ENCODE peak calls at places on chromosomes 4 and X, in five cellular contexts. One of them, this sample, is unnamed.

GRCh38 chrX:10833299-10834169 is 213.1 kb upstream of the MID1 start:
- DNase-seq in GM20000: no peak
- DNase-seq in fibroblast of lung: no peak
- DNase-seq in iris pigment epithelial cell: peak; percentile 53
- DNase-seq in OCI-M1: no peak
- DNase-seq in this sample: peak; percentile 58

GRCh38 chrX:71315917-71316316 is 14.4 kb downstream of the ITGB1BP2 start:
- DNase-seq in GM20000: no peak
- DNase-seq in fibroblast of lung: peak; percentile 62
- DNase-seq in iris pigment epithelial cell: peak; percentile 87
- DNase-seq in OCI-M1: no peak
- DNase-seq in this sample: no peak

GRCh38 chrX:152817082-152817744 is 13.3 kb downstream of the CETN2 start:
- DNase-seq in GM20000: no peak
- DNase-seq in fibroblast of lung: peak; percentile 50
- DNase-seq in iris pigment epithelial cell: peak; percentile 45
- DNase-seq in OCI-M1: peak; percentile 63
- DNase-seq in this sample: no peak

GRCh38 chrX:71111141-71111843 is at the start of gene IL2RG:
- DNase-seq in GM20000: peak; percentile 70
- DNase-seq in fibroblast of lung: no peak
- DNase-seq in iris pigment epithelial cell: no peak
- DNase-seq in OCI-M1: peak; percentile 66
- DNase-seq in this sample: peak; percentile 46

GRCh38 chr4:10015140-10015753 is 6.0 kb downstream of the SLC2A9 start:
- DNase-seq in GM20000: peak; percentile 41
- DNase-seq in fibroblast of lung: peak; percentile 58
- DNase-seq in iris pigment epithelial cell: peak; percentile 48
- DNase-seq in OCI-M1: peak; percentile 76
- DNase-seq in this sample: peak; percentile 64

GRCh38 chr4:105951198-105951597 is 55.9 kb downstream of the NPNT start:
- DNase-seq in GM20000: no peak
- DNase-seq in fibroblast of lung: peak; percentile 65
- DNase-seq in iris pigment epithelial cell: peak; percentile 72
- DNase-seq in OCI-M1: peak; percentile 79
- DNase-seq in this sample: no peak

GRCh38 chr4:1754336-1754735 is 33.0 kb downstream of the TACC3 start:
- DNase-seq in GM20000: no peak
- DNase-seq in fibroblast of lung: no peak
- DNase-seq in iris pigment epithelial cell: no peak
- DNase-seq in OCI-M1: no peak
- DNase-seq in this sample: no peak

GRCh38 chr4:41160856-41161255 is 53.5 kb downstream of the APBB2 start:
- DNase-seq in GM20000: no peak
- DNase-seq in fibroblast of lung: peak; percentile 34
- DNase-seq in iris pigment epithelial cell: peak; percentile 63
- DNase-seq in OCI-M1: no peak
- DNase-seq in this sample: no peak

GRCh38 chrX:153463031-153463430 is 7.3 kb downstream of the HAUS7 start:
- DNase-seq in GM20000: no peak
- DNase-seq in fibroblast of lung: no peak
- DNase-seq in iris pigment epithelial cell: no peak
- DNase-seq in OCI-M1: no peak
- DNase-seq in this sample: no peak

GRCh38 chrX:43845776-43846175 is 36.5 kb downstream of the MAOB start:
- DNase-seq in GM20000: no peak
- DNase-seq in fibroblast of lung: no peak
- DNase-seq in iris pigment epithelial cell: no peak
- DNase-seq in OCI-M1: no peak
- DNase-seq in this sample: no peak

GRCh38 chr4:87804871-87805270 is 5.5 kb downstream of the IBSP start:
- DNase-seq in GM20000: no peak
- DNase-seq in fibroblast of lung: no peak
- DNase-seq in iris pigment epithelial cell: no peak
- DNase-seq in OCI-M1: no peak
- DNase-seq in this sample: no peak

GRCh38 chr4:88897180-88897579 is 159.8 kb downstream of the FAM13A start:
- DNase-seq in GM20000: no peak
- DNase-seq in fibroblast of lung: no peak
- DNase-seq in iris pigment epithelial cell: no peak
- DNase-seq in OCI-M1: no peak
- DNase-seq in this sample: no peak

This sample was measured in stomach.